ENCODE peak calls at places on chromosomes 6 and 20, in ten cellular contexts. M is body of pancreas, U is A549, T is right lobe of liver, I is upper lobe of left lung, Q is spleen, K is adrenal gland, Z is esophagus muscularis mucosa, A is esophagus squamous epithelium, P is prostate gland. X is an unnamed sample.

GRCh38 chr6:16683524-16684194 is 77.6 kb downstream of the ATXN1 start:
- DNase-seq in I (no peak), Q (no peak), P (peak; percentile 36), U (no peak), T (peak; percentile 68), Z (no peak), K (peak; percentile 90), A (no peak), M (peak; percentile 60), X (peak; percentile 76)

GRCh38 chr6:20497200-20497820 is 36.9 kb upstream of the CDKAL1 start:
- DNase-seq in A (no peak), Q (no peak), Z (no peak), I (no peak), P (no peak), U (no peak), M (no peak), T (no peak), K (no peak), X (no peak)

GRCh38 chr6:148979006-148979901 is 232.4 kb downstream of the UST start:
- DNase-seq in U (no peak), A (no peak), K (no peak), Z (peak; percentile 57), M (no peak), Q (no peak), P (no peak), T (no peak), I (no peak), X (no peak)

GRCh38 chr6:127302728-127303675 is 36.3 kb downstream of the RNF146 start:
- DNase-seq in Q (no peak), U (peak; percentile 20), I (no peak), A (no peak), K (peak; percentile 28), M (peak; percentile 61), P (peak; percentile 31), T (no peak), Z (no peak), X (no peak)

GRCh38 chr6:123380257-123380656 is 256.5 kb downstream of the TRDN start:
- DNase-seq in P (no peak), A (no peak), Q (no peak), T (no peak), M (no peak), U (no peak), K (no peak), I (no peak), Z (no peak), X (no peak)

GRCh38 chr20:36861875-36862801 is 13.8 kb upstream of the TLDC2 start:
- DNase-seq in A (no peak), P (peak; percentile 98), T (peak; percentile 70), Q (peak; percentile 76), Z (peak; percentile 98), M (peak; percentile 77), K (peak; percentile 95), U (peak; percentile 96), I (no peak), X (peak; percentile 98)

GRCh38 chr6:159983641-159984080 is 14.8 kb downstream of the IGF2R start:
- DNase-seq in A (no peak), Q (no peak), K (no peak), P (no peak), M (peak; percentile 48), U (no peak), Z (no peak), I (no peak), T (no peak), X (no peak)

GRCh38 chr6:71510057-71510713 is 221.6 kb downstream of the OGFRL1 start:
- DNase-seq in I (no peak), K (peak; percentile 35), P (peak; percentile 8), T (peak; percentile 47), U (peak; percentile 25), Q (peak; percentile 68), Z (no peak), A (no peak), M (peak; percentile 46), X (peak; percentile 74)

GRCh38 chr6:5663256-5663655 is 343.5 kb downstream of the NRN1 start:
- DNase-seq in A (no peak), P (no peak), Q (no peak), T (no peak), U (no peak), Z (no peak), I (no peak), M (no peak), K (no peak), X (no peak)

GRCh38 chr6:150490586-150490985 is 109.1 kb upstream of the PLEKHG1 start:
- DNase-seq in Q (no peak), U (no peak), M (no peak), I (no peak), A (no peak), Z (peak; percentile 47), K (no peak), T (no peak), P (no peak), X (no peak)

GRCh38 chr20:60206259-60206658 is 248.0 kb downstream of the CDH26 start:
- DNase-seq in P (no peak), T (no peak), I (no peak), U (peak; percentile 18), K (no peak), Q (no peak), A (no peak), M (no peak), Z (peak; percentile 55), X (no peak)

GRCh38 chr6:37696841-37697735 is 595 bp downstream of the MDGA1 start:
- DNase-seq in A (no peak), I (peak; percentile 88), K (no peak), U (peak; percentile 24), Q (peak; percentile 83), T (no peak), M (no peak), Z (no peak), P (no peak), X (no peak)

GRCh38 chr6:79373880-79374279 is 139.4 kb upstream of the HMGN3 start:
- DNase-seq in T (no peak), Z (no peak), K (no peak), A (no peak), M (no peak), U (no peak), P (no peak), I (no peak), Q (no peak), X (no peak)

GRCh38 chr20:34069341-34070078 is 42.5 kb downstream of the EIF2S2 start:
- DNase-seq in Q (no peak), K (peak; percentile 81), I (no peak), A (no peak), T (peak; percentile 63), U (peak; percentile 66), P (peak; percentile 79), M (peak; percentile 77), Z (peak; percentile 94), X (peak; percentile 92)

GRCh38 chr6:150627601-150628012 is 27.9 kb downstream of the PLEKHG1 start:
- DNase-seq in A (no peak), M (no peak), Q (no peak), P (no peak), Z (no peak), I (no peak), K (no peak), U (no peak), T (no peak), X (no peak)

GRCh38 chr20:50438986-50439407 is 71.2 kb upstream of the PTPN1 start:
- DNase-seq in Z (no peak), U (peak; percentile 78), I (peak; percentile 42), M (no peak), K (no peak), Q (no peak), T (no peak), P (no peak), A (no peak), X (no peak)

GRCh38 chr6:43916924-43917877 is 147.2 kb downstream of the VEGFA start:
- DNase-seq in Q (no peak), T (peak; percentile 94), P (no peak), I (peak; percentile 56), Z (no peak), U (no peak), M (peak; percentile 87), K (peak; percentile 65), A (no peak), X (peak; percentile 76)

GRCh38 chr6:43737272-43738081 is 32.5 kb upstream of the VEGFA start:
- DNase-seq in P (no peak), Q (peak; percentile 32), U (no peak), T (no peak), K (no peak), M (no peak), Z (no peak), I (peak; percentile 78), A (no peak), X (peak; percentile 54)

GRCh38 chr6:84052204-84052882 is 18.8 kb downstream of the MRAP2 start:
- DNase-seq in K (peak; percentile 54), Q (peak; percentile 78), T (no peak), A (no peak), P (peak; percentile 11), Z (peak; percentile 91), I (peak; percentile 71), M (peak; percentile 64), U (no peak), X (no peak)
- TF ChIP-seq POLR2A in K (no peak), Q (no peak), T (no peak), A (no peak), P (no peak), Z (no peak), I (no peak), M (no peak), U (no peak), X (no peak)

GRCh38 chr6:51025082-51025777 is 206.6 kb downstream of the TFAP2B start:
- DNase-seq in Q (no peak), P (no peak), I (no peak), M (no peak), Z (no peak), A (no peak), U (no peak), T (no peak), K (no peak), X (no peak)
- TF ChIP-seq POLR2A in Q (no peak), P (no peak), I (no peak), M (no peak), Z (no peak), A (no peak), U (no peak), T (no peak), K (no peak), X (no peak)

DNA sequence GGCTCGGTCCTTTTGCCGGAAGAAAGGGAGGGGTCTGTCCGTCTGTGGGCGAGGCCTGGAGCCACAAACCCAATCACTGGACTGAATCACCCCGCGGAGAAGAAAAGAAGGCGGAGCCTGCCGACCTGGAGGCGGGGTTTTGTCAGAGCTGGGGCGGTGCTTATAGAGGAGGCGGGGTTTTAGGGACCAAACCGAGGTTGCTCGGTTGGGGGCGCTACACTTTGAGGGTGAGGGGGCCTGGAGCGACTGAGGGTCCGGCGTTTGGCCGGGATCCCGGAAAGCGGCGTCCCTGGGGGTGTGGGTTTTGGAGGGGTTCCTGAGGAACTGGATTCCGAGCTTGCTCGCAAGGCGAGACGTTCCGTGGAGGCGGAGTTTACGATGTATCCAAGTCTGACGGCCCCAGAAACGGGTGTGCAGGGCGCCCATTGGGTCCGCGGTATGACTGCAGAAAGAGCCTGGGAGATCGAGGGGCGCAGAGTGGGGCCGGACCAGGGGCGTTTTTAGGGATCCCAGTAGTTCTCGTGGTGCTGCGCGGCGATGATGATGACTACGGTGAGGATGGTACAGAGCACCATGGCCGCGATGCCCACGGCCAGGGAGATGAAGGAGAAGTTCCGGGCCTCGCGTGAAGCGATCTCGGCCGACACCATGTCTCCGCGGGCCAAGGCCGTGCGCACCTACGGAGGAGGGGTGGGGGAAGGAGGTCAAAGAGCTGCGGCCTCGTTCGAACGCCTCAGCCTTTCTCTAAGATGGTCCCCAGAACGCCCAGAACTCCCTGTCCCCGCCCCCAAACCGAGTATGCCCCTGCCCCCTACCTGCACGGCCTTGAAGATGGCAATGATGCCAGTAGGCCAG is 2.8 kb downstream of the PRRT1 start:
- DNase-seq in Z (no peak), T (peak; percentile 68), Q (peak; percentile 85), A (no peak), K (peak; percentile 52), I (peak; percentile 76), M (peak; percentile 77), P (peak; percentile 34), U (no peak), X (no peak)
- TF ChIP-seq POLR2A in Z (no peak), T (no peak), Q (no peak), A (no peak), K (no peak), I (no peak), M (no peak), P (no peak), U (no peak), X (no peak)

GRCh38 chr6:6686748-6687601 is 98.5 kb downstream of the LY86 start:
- DNase-seq in U (peak; percentile 88), T (peak; percentile 100), M (peak; percentile 99), Z (no peak), A (peak; percentile 45), Q (peak; percentile 96), P (peak; percentile 69), I (peak; percentile 94), K (peak; percentile 99), X (peak; percentile 88)
- TF ChIP-seq POLR2A in U (peak; percentile 65), T (peak; percentile 73), M (peak; percentile 83), Z (no peak), A (no peak), Q (no peak), P (no peak), I (peak; percentile 49), K (peak; percentile 23), X (peak; percentile 57)